ENCODE peak calls at places on chromosome 12, in nine cellular contexts. A, N, U, W, K, O, S, Z and E are unnamed samples.
A peak's percentile ranks its signal among the peaks of the same experiment; 100 is the strongest.

GRCh38 chr12:47990351-47991105 is 13.7 kb downstream of the COL2A1 start:
- DNase-seq in S (no peak), Z (no peak), W (no peak), O (no peak), U (no peak), A (peak; percentile 35), K (no peak), N (no peak), E (peak; percentile 16)

GRCh38 chr12:62683724-62684501 is 217.3 kb downstream of the MON2 start:
- DNase-seq in Z (no peak), W (peak; percentile 60), S (no peak), K (no peak), A (peak; percentile 30), U (peak; percentile 41), O (peak; percentile 77), N (peak; percentile 83), E (peak; percentile 83)

GRCh38 chr12:2666411-2666810 is 128.4 kb upstream of the FKBP4 start:
- DNase-seq in N (peak; percentile 20), K (no peak), W (no peak), Z (peak; percentile 19), S (no peak), A (peak; percentile 54), U (no peak), O (no peak), E (peak; percentile 29)

GRCh38 chr12:28925726-28926376 is 223.2 kb upstream of the FAR2 start:
- DNase-seq in S (no peak), A (peak; percentile 88), Z (no peak), O (no peak), U (no peak), N (peak; percentile 86), K (peak; percentile 93), W (peak; percentile 27), E (no peak)

GRCh38 chr12:123907021-123907420 is 65.6 kb downstream of the CCDC92 start:
- DNase-seq in W (no peak), K (no peak), Z (no peak), O (no peak), A (no peak), S (no peak), U (no peak), N (no peak), E (peak; percentile 25)

GRCh38 chr12:64739778-64740177 is 19.4 kb downstream of the GNS start:
- DNase-seq in S (no peak), U (no peak), A (peak; percentile 27), N (no peak), W (no peak), O (no peak), Z (no peak), K (no peak), E (no peak)

GRCh38 chr12:104669851-104670337 is 213.1 kb downstream of the CHST11 start:
- DNase-seq in U (no peak), S (no peak), W (peak; percentile 42), Z (peak; percentile 78), K (no peak), O (peak; percentile 74), A (peak; percentile 35), N (no peak), E (no peak)

GRCh38 chr12:47190905-47191304 is 111.1 kb upstream of the AMIGO2 start:
- DNase-seq in U (no peak), Z (no peak), W (no peak), K (no peak), N (no peak), A (no peak), O (no peak), S (no peak), E (no peak)

GRCh38 chr12:106873983-106874382 is 81.7 kb upstream of the TMEM263 start:
- DNase-seq in S (no peak), Z (no peak), U (no peak), W (no peak), O (no peak), K (no peak), A (no peak), N (no peak), E (no peak)

GRCh38 chr12:81257952-81258551 is 180.2 kb downstream of the ACSS3 start:
- DNase-seq in Z (no peak), A (peak; percentile 47), U (peak; percentile 10), O (no peak), K (no peak), W (no peak), S (no peak), N (peak; percentile 63), E (no peak)

GRCh38 chr12:57240069-57240921 is 10.7 kb downstream of the STAC3 start:
- DNase-seq in O (peak; percentile 73), Z (peak; percentile 76), K (no peak), S (peak; percentile 76), U (peak; percentile 80), N (peak; percentile 89), A (peak; percentile 60), W (peak; percentile 55), E (peak; percentile 86)

GRCh38 chr12:83843531-83843930 is 1069.1 kb downstream of the SLC6A15 start:
- DNase-seq in W (no peak), Z (no peak), K (no peak), N (no peak), A (no peak), U (no peak), S (no peak), O (no peak), E (no peak)

GRCh38 chr12:128970941-128971340 is 117.7 kb downstream of the GLT1D1 start:
- DNase-seq in A (no peak), W (no peak), N (no peak), Z (no peak), O (no peak), U (no peak), K (no peak), S (no peak), E (no peak)

GRCh38 chr12:31011336-31011735 is 62.3 kb upstream of the DDX11 start:
- DNase-seq in A (no peak), S (no peak), Z (peak; percentile 44), U (no peak), W (no peak), O (no peak), N (no peak), K (no peak), E (no peak)

GRCh38 chr12:130994821-130995375 is 41.2 kb downstream of the ADGRD1 start:
- DNase-seq in Z (peak; percentile 67), U (no peak), S (no peak), A (no peak), K (no peak), W (no peak), N (no peak), O (no peak), E (peak; percentile 51)

GRCh38 chr12:64082866-64083268 is 139.2 kb downstream of the KICS2 start:
- DNase-seq in Z (no peak), K (no peak), N (no peak), W (no peak), U (peak; percentile 30), S (no peak), A (no peak), O (no peak), E (no peak)

GRCh38 chr12:47885012-47885501 is 19.7 kb downstream of the VDR start:
- DNase-seq in W (no peak), S (no peak), K (no peak), A (no peak), O (no peak), Z (no peak), U (no peak), N (no peak), E (no peak)

GRCh38 chr12:117052386-117053049 is 46.7 kb downstream of the TESC start:
- DNase-seq in S (no peak), O (no peak), W (no peak), K (no peak), N (no peak), Z (no peak), A (no peak), U (no peak), E (no peak)

GRCh38 chr12:27163048-27163715 is 80.8 kb upstream of the C12orf71 start:
- DNase-seq in U (no peak), O (no peak), W (no peak), K (no peak), A (peak; percentile 69), N (peak; percentile 68), S (no peak), Z (no peak), E (no peak)

GRCh38 chr12:1281683-1282366 is 290.8 kb downstream of the ERC1 start:
- DNase-seq in Z (no peak), W (no peak), O (no peak), U (no peak), N (peak; percentile 90), A (peak; percentile 92), K (peak; percentile 38), S (no peak), E (no peak)

GRCh38 chr12:93390025-93390424 is 12.3 kb downstream of the NUDT4 start:
- DNase-seq in N (no peak), S (no peak), K (no peak), U (no peak), O (no peak), A (no peak), W (no peak), Z (no peak), E (no peak)

GRCh38 chr12:6664902-6665301 is 2.0 kb upstream of the ING4 start:
- DNase-seq in U (no peak), K (no peak), S (no peak), Z (no peak), N (peak; percentile 43), W (no peak), A (no peak), O (no peak), E (no peak)

GRCh38 chr12:4283512-4284255 is 10.1 kb downstream of the CCND2 start:
- DNase-seq in S (no peak), Z (peak; percentile 47), N (no peak), U (no peak), W (no peak), A (no peak), K (no peak), O (no peak), E (no peak)

GRCh38 chr12:123075591-123076171 is 75.2 kb downstream of the PITPNM2 start:
- DNase-seq in A (no peak), O (no peak), Z (peak; percentile 74), N (no peak), U (no peak), K (no peak), S (peak; percentile 79), W (no peak), E (no peak)

GRCh38 chr12:113803829-113804140 is 162.3 kb downstream of the RBM19 start:
- DNase-seq in O (no peak), K (no peak), A (no peak), W (no peak), U (no peak), S (no peak), Z (no peak), N (no peak), E (no peak)

GRCh38 chr12:127165567-127166392 is 1101.2 kb upstream of the TMEM132C start:
- DNase-seq in O (peak; percentile 92), W (peak; percentile 86), N (peak; percentile 85), K (peak; percentile 73), A (peak; percentile 57), S (peak; percentile 89), U (peak; percentile 95), Z (peak; percentile 93), E (peak; percentile 92)

GRCh38 chr12:123617580-123617979 is 15.7 kb downstream of the DDX55 start:
- DNase-seq in O (no peak), U (no peak), S (no peak), Z (peak; percentile 33), K (no peak), A (no peak), N (no peak), W (no peak), E (no peak)

GRCh38 chr12:30991466-30991865 is 64.9 kb downstream of the TSPAN11 start:
- DNase-seq in K (no peak), U (no peak), W (no peak), Z (no peak), S (no peak), O (no peak), N (no peak), A (no peak), E (no peak)

GRCh38 chr12:39722511-39722910 is 102.9 kb upstream of the ABCD2 start:
- DNase-seq in N (no peak), A (no peak), S (no peak), W (no peak), Z (no peak), U (no peak), O (no peak), K (no peak), E (no peak)